ENCODE peak calls at places on chromosome 15, in ten cellular contexts. N is CD8-positive, alpha-beta memory T cell; H is astrocyte; U is A549; F is psoas muscle; E is mammary epithelial cell; P is astrocyte of the spinal cord; D is upper lobe of right lung; T is CD4-positive, alpha-beta memory T cell; V is CD4-positive, CD25-positive, alpha-beta regulatory T cell. J is an unnamed sample.

GRCh38 chr15:80186066-80186465 is 33.3 kb downstream of the FAH start:
- DNase-seq in F (no peak), H (no peak), E (no peak), D (no peak), N (no peak), V (no peak), P (no peak), T (no peak), U (no peak), J (no peak)

GRCh38 chr15:80309769-80310384 is 57.9 kb upstream of the CTXND1 start:
- DNase-seq in H (no peak), U (peak; percentile 48), D (no peak), V (no peak), F (no peak), P (peak; percentile 17), N (no peak), E (peak; percentile 6), T (no peak), J (no peak)

GRCh38 chr15:71275098-71275497 is 159.8 kb downstream of the THSD4 start:
- DNase-seq in U (peak; percentile 73), V (no peak), N (no peak), P (peak; percentile 87), D (no peak), T (no peak), H (peak; percentile 80), E (peak; percentile 62), F (no peak), J (peak; percentile 78)

GRCh38 chr15:48899793-48900192 is 21.9 kb downstream of the EID1 start:
- DNase-seq in F (no peak), P (no peak), H (no peak), V (no peak), T (no peak), E (peak; percentile 39), N (no peak), D (no peak), U (no peak), J (no peak)

GRCh38 chr15:73244333-73244732 is 124.4 kb downstream of the HCN4 start:
- DNase-seq in D (no peak), F (no peak), E (peak; percentile 14), V (peak; percentile 8), T (no peak), P (no peak), H (no peak), U (peak; percentile 54), N (no peak), J (no peak)

GRCh38 chr15:65829150-65829764 is 37.2 kb upstream of the DENND4A start:
- DNase-seq in D (no peak), U (peak; percentile 60), H (no peak), P (peak; percentile 33), V (peak; percentile 65), T (peak; percentile 63), F (no peak), N (no peak), E (peak; percentile 36), J (no peak)

GRCh38 chr15:48759921-48760320 is 50.9 kb downstream of the CEP152 start:
- DNase-seq in N (no peak), E (peak; percentile 63), D (no peak), F (no peak), P (no peak), T (no peak), U (no peak), H (no peak), V (no peak), J (no peak)

GRCh38 chr15:94924971-94925593 is 693.7 kb downstream of the MCTP2 start:
- DNase-seq in T (no peak), H (no peak), F (no peak), P (no peak), V (no peak), D (no peak), N (no peak), E (no peak), U (no peak), J (no peak)

GRCh38 chr15:66834863-66835557 is 133.0 kb downstream of the SMAD6 start:
- DNase-seq in U (no peak), P (no peak), T (no peak), V (no peak), H (peak; percentile 10), F (no peak), E (no peak), D (no peak), N (no peak), J (no peak)

GRCh38 chr15:39582977-39583585 is 2.2 kb downstream of the THBS1 start:
- DNase-seq in D (no peak), N (no peak), H (no peak), P (peak; percentile 41), E (peak; percentile 54), T (no peak), F (no peak), V (no peak), U (no peak), J (no peak)

GRCh38 chr15:41291065-41291631 is 41.2 kb downstream of the OIP5 start:
- DNase-seq in H (no peak), F (no peak), N (no peak), P (no peak), D (peak; percentile 67), V (no peak), E (no peak), T (no peak), U (no peak), J (no peak)
- H3K4me3 ChIP-seq in H (no peak overlapping the region), F (no peak overlapping the region), N (no peak overlapping the region), P (no peak overlapping the region), D (no peak overlapping the region), V (no peak overlapping the region), E (no peak overlapping the region), T (no peak overlapping the region), U (no peak overlapping the region), J (no peak overlapping the region)

GRCh38 chr15:91468861-91469260 is 368.8 kb downstream of the SV2B start:
- DNase-seq in H (no peak), N (no peak), F (no peak), E (no peak), U (no peak), D (no peak), T (no peak), V (no peak), P (no peak), J (no peak)

GRCh38 chr15:91469627-91470567 is 369.8 kb downstream of the SV2B start:
- DNase-seq in P (no peak), H (no peak), E (no peak), N (peak; percentile 89), T (peak; percentile 75), F (no peak), U (no peak), V (peak; percentile 74), D (no peak), J (no peak)

GRCh38 chr15:91471410-91471993 is 371.4 kb downstream of the SV2B start:
- DNase-seq in U (no peak), F (no peak), E (no peak), D (no peak), T (peak; percentile 3), H (peak; percentile 91), P (peak; percentile 64), V (peak; percentile 10), N (no peak), J (no peak)

GRCh38 chr15:91473894-91474293 is 373.8 kb downstream of the SV2B start:
- DNase-seq in D (no peak), V (no peak), T (no peak), F (no peak), U (no peak), N (no peak), E (no peak), P (no peak), H (peak; percentile 37), J (no peak)

DNA sequence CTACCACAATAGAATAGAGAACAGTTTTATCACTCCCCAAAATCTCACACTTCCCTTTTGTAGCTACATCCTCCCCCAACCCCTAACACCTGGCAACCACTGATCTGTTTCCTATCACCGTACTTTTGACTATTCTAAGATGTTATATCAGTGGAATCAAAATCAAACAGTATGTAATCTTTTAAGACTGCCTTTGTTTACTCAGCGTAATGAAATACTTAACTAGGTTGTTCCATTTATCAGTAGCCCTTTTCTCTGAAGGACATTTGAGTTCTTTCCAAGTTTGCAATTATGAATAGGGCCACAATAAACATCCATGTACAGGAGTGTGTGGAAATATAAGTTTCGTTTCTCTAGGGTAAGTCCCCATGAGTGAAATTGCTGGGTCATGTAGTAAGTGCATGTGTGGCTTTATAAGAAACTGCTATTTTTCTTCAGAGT is 372.3 kb downstream of the SV2B start:
- DNase-seq in U (no peak), D (no peak), P (no peak), N (peak; percentile 62), H (peak; percentile 8), V (peak; percentile 70), E (no peak), F (no peak), T (peak; percentile 66), J (no peak)
- H3K4me3 ChIP-seq in U (no peak overlapping the region), D (no peak overlapping the region), P (no peak overlapping the region), N (peak overlapping the region; percentile 5), H (no peak overlapping the region), V (peak overlapping the region; percentile 67), E (no peak overlapping the region), F (no peak overlapping the region), T (no peak overlapping the region), J (no peak overlapping the region)

GRCh38 chr15:58521293-58521991 is 89.7 kb downstream of the LIPC start:
- DNase-seq in N (no peak), T (no peak), E (peak; percentile 93), P (peak; percentile 58), U (peak; percentile 66), H (peak; percentile 72), F (no peak), V (no peak), D (peak; percentile 78), J (peak; percentile 84)
- H3K4me3 ChIP-seq in N (no peak overlapping the region), T (no peak overlapping the region), E (no peak overlapping the region), P (no peak overlapping the region), U (no peak overlapping the region), H (no peak overlapping the region), F (no peak overlapping the region), V (no peak overlapping the region), D (no peak overlapping the region), J (no peak overlapping the region)

DNA sequence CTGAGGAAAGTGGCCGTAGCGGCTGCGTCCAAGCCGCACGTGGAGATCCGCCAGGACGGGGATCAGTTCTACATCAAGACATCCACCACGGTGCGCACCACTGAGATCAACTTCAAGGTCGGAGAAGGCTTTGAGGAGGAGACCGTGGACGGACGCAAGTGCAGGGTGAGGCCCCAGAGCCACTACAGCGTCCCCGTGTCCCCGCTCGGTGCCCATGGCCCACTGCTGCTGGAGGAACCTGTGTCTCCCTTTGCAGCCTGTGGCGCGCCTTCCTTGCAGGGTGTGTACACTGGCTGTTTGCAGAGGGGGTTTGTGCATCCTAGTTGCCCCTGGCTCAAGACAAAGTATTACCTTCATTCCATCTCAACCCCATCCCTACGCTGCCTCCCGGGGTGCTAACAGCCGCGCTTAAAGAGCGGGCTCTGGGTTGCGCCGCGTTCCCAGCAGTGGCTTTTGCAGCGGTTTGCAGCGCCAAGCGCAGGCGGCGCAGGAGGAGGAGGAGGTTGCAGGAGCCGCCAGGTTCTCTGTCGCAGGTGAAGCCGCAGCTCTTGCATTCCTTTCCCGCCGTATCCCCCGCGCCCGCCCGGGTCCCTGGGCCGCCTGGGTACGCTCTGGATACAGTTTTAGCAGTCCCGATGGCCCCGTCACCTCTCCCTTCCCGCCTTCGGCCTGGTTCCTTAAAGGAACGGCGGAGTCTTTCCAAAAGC is 1.1 kb downstream of the CRABP1 start:
- DNase-seq in F (no peak), H (no peak), T (no peak), E (peak; percentile 21), N (no peak), U (peak; percentile 36), V (no peak), P (no peak), D (no peak), J (no peak)
- H3K4me3 ChIP-seq in F (no peak overlapping the region), H (no peak overlapping the region), T (no peak overlapping the region), E (no peak overlapping the region), N (no peak overlapping the region), U (peak overlapping the region; percentile 40), V (no peak overlapping the region), P (no peak overlapping the region), D (no peak overlapping the region), J (no peak overlapping the region)

GRCh38 chr15:67915374-67916050 is 75.7 kb upstream of the RNU6-1 start:
- DNase-seq in V (no peak), D (peak; percentile 81), N (no peak), U (peak; percentile 97), F (peak; percentile 62), E (no peak), H (no peak), P (peak; percentile 25), T (no peak), J (no peak)
- H3K4me3 ChIP-seq in V (no peak overlapping the region), D (no peak overlapping the region), N (no peak overlapping the region), U (peak overlapping the region; percentile 17), F (no peak overlapping the region), E (no peak overlapping the region), H (no peak overlapping the region), P (no peak overlapping the region), T (no peak overlapping the region), J (no peak overlapping the region)

J was measured in brain microvascular endothelial cell.